ENCODE peak calls at places on chromosomes 5 and 9, in ten cellular contexts. V is transverse colon; G is NCI-H774; C is head of caudate nucleus; D is occipital lobe; Q is stimulated activated CD8-positive, alpha-beta memory T cell treated with anti-CD3 and anti-CD28 coated beads, Interleukin-12 subunit alpha, Interleukin-12 subunit beta, amount 100 ng/mL, for 1 hour; K is Karpas-422; Y is T-helper 2 cell; E is nucleus accumbens; H is NCI-H1105. A is an unnamed sample.

GRCh38 chr5:5271606-5272321 is 131.6 kb downstream of the ADAMTS16 start:
- DNase-seq in C (peak), Q (no peak), V (no peak), H (peak), Y (no peak), G (no peak), E (no peak), D (no peak), K (no peak), A (no peak)

GRCh38 chr5:88883566-88884434 is 816 bp upstream of the MEF2C start:
- DNase-seq in E (peak), D (peak), C (peak), Q (no peak), H (peak), Y (no peak), G (peak), K (peak), V (peak), A (peak)

GRCh38 chr5:67494186-67494842 is 297.7 kb upstream of the CD180 start:
- DNase-seq in E (peak), Y (no peak), H (no peak), D (peak), C (peak), K (no peak), G (no peak), V (no peak), Q (no peak), A (no peak)

GRCh38 chr5:140162275-140162674 is 12.7 kb upstream of the CYSTM1 start:
- DNase-seq in C (no peak), Y (no peak), G (no peak), V (no peak), E (no peak), Q (no peak), H (no peak), K (no peak), D (no peak), A (no peak)

GRCh38 chr9:7452378-7452777 is 347.2 kb downstream of the DMAC1 start:
- DNase-seq in V (no peak), D (no peak), E (no peak), G (no peak), C (no peak), H (no peak), Y (no peak), K (no peak), Q (no peak), A (no peak)

GRCh38 chr5:89117131-89117644 is 234.2 kb upstream of the MEF2C start:
- DNase-seq in Y (no peak), D (no peak), Q (no peak), G (no peak), C (no peak), K (no peak), V (peak), E (no peak), H (no peak), A (no peak)

GRCh38 chr5:173595826-173596225 is 20.6 kb downstream of the BOD1 start:
- DNase-seq in G (no peak), Y (no peak), D (no peak), V (no peak), K (no peak), Q (no peak), C (no peak), H (no peak), E (no peak), A (no peak)

GRCh38 chr9:12720551-12720950 is 27.4 kb downstream of the TYRP1 start:
- DNase-seq in E (no peak), C (no peak), H (no peak), G (no peak), D (no peak), V (no peak), K (no peak), Y (no peak), Q (no peak), A (no peak)

GRCh38 chr9:129026442-129027223 is 1.5 kb downstream of the SH3GLB2 start:
- DNase-seq in C (peak), D (no peak), Y (no peak), E (no peak), K (no peak), G (no peak), H (peak), Q (no peak), V (peak), A (peak)

GRCh38 chr9:112367465-112367864 is 12.4 kb upstream of the HSDL2 start:
- DNase-seq in Y (no peak), K (no peak), H (no peak), C (no peak), Q (no peak), E (no peak), V (no peak), G (no peak), D (no peak), A (no peak)

GRCh38 chr5:120479066-120479465 is 15.0 kb downstream of the PRR16 start:
- DNase-seq in K (no peak), D (no peak), H (no peak), V (no peak), C (no peak), Q (no peak), E (no peak), G (no peak), Y (no peak), A (no peak)

GRCh38 chr9:33880562-33881089 is 63.7 kb downstream of the UBE2R2 start:
- DNase-seq in V (no peak), Q (no peak), G (no peak), K (no peak), H (no peak), E (no peak), D (no peak), Y (no peak), C (no peak), A (no peak)

GRCh38 chr5:61313960-61314681 is 17.9 kb upstream of the ZSWIM6 start:
- DNase-seq in H (no peak), D (no peak), C (no peak), K (no peak), Q (no peak), G (no peak), V (no peak), Y (no peak), E (no peak), A (no peak)

GRCh38 chr9:137318976-137319375 is 16.9 kb upstream of the NRARP start:
- DNase-seq in C (peak), G (no peak), V (no peak), H (no peak), D (no peak), K (no peak), E (no peak), Q (no peak), Y (no peak), A (no peak)